ENCODE peak calls at places on chromosomes 2 and 18, in seven cellular contexts. T is H1, D is K562, J is mammary epithelial cell, K is fibroblast of lung, V is MM.1S, W is GM23248. Z is an unnamed sample.

GRCh38 chr2:64105676-64106461 is 38.4 kb downstream of the PELI1 start:
- DNase-seq in T (no peak), D (no peak), J (no peak), K (no peak), V (no peak), W (no peak), Z (peak; percentile 59)

GRCh38 chr18:76144844-76145243 is 350.2 kb downstream of the ZNF516 start:
- DNase-seq in T (no peak), D (no peak), J (no peak), K (no peak), V (no peak), W (no peak), Z (no peak)

GRCh38 chr2:186129767-186130581 is 356.1 kb upstream of the ZC3H15 start:
- DNase-seq in T (no peak), D (no peak), J (peak; percentile 72), K (peak; percentile 68), V (no peak), W (peak; percentile 53), Z (no peak)

GRCh38 chr2:102303589-102303988 is 7.8 kb upstream of the IL1RL1 start:
- DNase-seq in T (no peak), D (no peak), J (no peak), K (no peak), V (no peak), W (no peak), Z (no peak)

GRCh38 chr18:48698707-48699106 is 159.9 kb downstream of the CTIF start:
- DNase-seq in T (no peak), D (no peak), J (no peak), K (no peak), V (no peak), W (no peak), Z (no peak)

GRCh38 chr2:222042666-222043065 is 256.1 kb downstream of the PAX3 start:
- DNase-seq in T (no peak), D (no peak), J (no peak), K (no peak), V (no peak), W (no peak), Z (no peak)

GRCh38 chr18:53380063-53380639 is 844.3 kb downstream of the MBD2 start:
- DNase-seq in T (no peak), D (no peak), J (peak; percentile 14), K (peak; percentile 2), V (peak; percentile 23), W (peak; percentile 7), Z (peak; percentile 57)

GRCh38 chr2:80026040-80026729 is 278.4 kb downstream of the LRRTM1 start:
- DNase-seq in T (no peak), D (no peak), J (no peak), K (no peak), V (no peak), W (peak; percentile 44), Z (no peak)

GRCh38 chr2:173881466-173881865 is 83.7 kb downstream of the SP3 start:
- DNase-seq in T (no peak), D (no peak), J (no peak), K (peak; percentile 62), V (no peak), W (no peak), Z (peak; percentile 14)

GRCh38 chr2:30234180-30234971 is 3.0 kb downstream of the LBH start:
- DNase-seq in T (no peak), D (no peak), J (peak; percentile 96), K (peak; percentile 76), V (no peak), W (peak; percentile 97), Z (peak; percentile 62)

GRCh38 chr18:79890638-79891037 is 60.8 kb downstream of the SLC66A2 start:
- DNase-seq in T (no peak), D (no peak), J (no peak), K (no peak), V (no peak), W (no peak), Z (no peak)

GRCh38 chr18:59787998-59788875 is 91.0 kb upstream of the CCBE1 start:
- DNase-seq in T (no peak), D (no peak), J (peak; percentile 66), K (peak; percentile 81), V (no peak), W (peak; percentile 77), Z (peak; percentile 14)

GRCh38 chr2:179692610-179693009 is 168.8 kb downstream of the ZNF385B start:
- DNase-seq in T (no peak), D (no peak), J (no peak), K (no peak), V (no peak), W (no peak), Z (no peak)

GRCh38 chr2:7063789-7064188 is 146.6 kb downstream of the RNF144A start:
- DNase-seq in T (no peak), D (no peak), J (no peak), K (no peak), V (no peak), W (no peak), Z (no peak)

GRCh38 chr2:147099845-147100244 is 745.0 kb upstream of the ACVR2A start:
- DNase-seq in T (no peak), D (no peak), J (peak; percentile 64), K (no peak), V (no peak), W (peak; percentile 31), Z (no peak)

GRCh38 chr2:237625216-237625705 is 2.1 kb upstream of the LRRFIP1 start:
- DNase-seq in T (no peak), D (no peak), J (no peak), K (no peak), V (no peak), W (no peak), Z (no peak)

GRCh38 chr2:237627463-237628321 is at the start of gene LRRFIP1:
- DNase-seq in T (peak; percentile 54), D (no peak), J (no peak), K (no peak), V (no peak), W (peak; percentile 63), Z (peak; percentile 66)

GRCh38 chr2:237625777-237626176 is 1.6 kb upstream of the LRRFIP1 start:
- DNase-seq in T (no peak), D (no peak), J (no peak), K (no peak), V (peak; percentile 20), W (no peak), Z (no peak)

GRCh38 chr2:237628482-237629187 is 1.2 kb downstream of the LRRFIP1 start:
- DNase-seq in T (no peak), D (no peak), J (no peak), K (no peak), V (no peak), W (no peak), Z (no peak)

GRCh38 chr2:237626813-237627451 is 455 bp upstream of the LRRFIP1 start:
- DNase-seq in T (peak; percentile 64), D (no peak), J (no peak), K (no peak), V (no peak), W (peak; percentile 27), Z (no peak)
- TF ChIP-seq EZH2 in T (no peak), D (no peak), J (peak; percentile 50), K (no peak), V (no peak), W (no peak), Z (no peak)

GRCh38 chr18:50616484-50617048 is 56.7 kb downstream of the MAPK4 start:
- DNase-seq in T (no peak), D (no peak), J (no peak), K (no peak), V (no peak), W (no peak), Z (no peak)
- H3K4me2 ChIP-seq in T (no peak overlapping the region), D (no peak overlapping the region), J (no peak overlapping the region), K (no peak overlapping the region), V (no peak overlapping the region), W (no peak overlapping the region), Z (no peak overlapping the region)

DNA sequence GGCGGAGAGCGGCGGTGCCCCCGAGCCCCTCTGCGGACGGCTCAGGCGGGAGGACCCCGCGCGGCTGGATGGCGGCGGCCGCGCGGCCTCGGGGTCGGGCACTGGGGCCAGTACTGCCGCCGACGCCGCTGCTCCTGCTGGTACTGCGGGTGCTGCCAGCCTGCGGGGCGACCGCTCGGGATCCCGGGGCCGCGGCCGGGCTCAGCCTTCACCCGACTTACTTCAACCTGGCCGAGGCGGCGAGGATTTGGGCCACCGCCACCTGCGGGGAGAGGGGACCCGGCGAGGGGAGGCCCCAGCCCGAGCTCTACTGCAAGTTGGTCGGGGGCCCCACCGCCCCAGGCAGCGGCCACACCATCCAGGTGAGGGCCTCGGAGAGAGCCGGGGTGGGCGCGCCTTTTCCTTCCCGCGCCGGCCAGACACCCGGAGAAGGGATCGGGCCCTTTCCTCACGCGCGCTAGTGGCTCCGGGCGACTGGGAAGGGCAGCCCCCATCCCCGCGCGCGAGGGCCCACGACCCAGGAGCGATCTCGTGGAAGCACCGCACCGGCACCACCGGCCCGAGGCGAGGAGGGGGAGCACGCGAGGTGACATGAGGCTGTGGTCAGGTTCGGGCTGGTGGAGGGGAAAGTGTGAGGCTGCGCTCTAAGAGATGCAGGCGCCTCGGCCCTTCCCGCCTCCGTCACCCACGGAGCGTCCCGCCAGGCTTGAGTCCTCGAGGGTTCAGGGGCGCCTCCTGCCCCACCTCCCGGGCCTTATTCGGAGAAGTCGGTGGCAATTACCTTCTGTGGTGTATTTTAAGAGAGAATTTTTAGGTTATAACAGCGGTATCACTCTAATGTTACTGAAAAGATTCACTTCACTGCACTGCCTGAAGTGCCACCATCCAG is 607 bp downstream of the LAMA3 start:
- DNase-seq in T (peak; percentile 75), D (no peak), J (peak; percentile 19), K (no peak), V (no peak), W (no peak), Z (peak; percentile 48)
- TF ChIP-seq EZH2 in T (peak; percentile 79), D (no peak), J (no peak), K (peak; percentile 69), V (no peak), W (no peak), Z (peak; percentile 60)

GRCh38 chr2:172226244-172227061 is 123.8 kb upstream of the DLX2 start:
- DNase-seq in T (no peak), D (peak; percentile 50), J (peak; percentile 56), K (no peak), V (no peak), W (no peak), Z (peak; percentile 69)
- H3K4me2 ChIP-seq in T (no peak overlapping the region), D (no peak overlapping the region), J (no peak overlapping the region), K (no peak overlapping the region), V (no peak overlapping the region), W (no peak overlapping the region), Z (no peak overlapping the region)

DNA sequence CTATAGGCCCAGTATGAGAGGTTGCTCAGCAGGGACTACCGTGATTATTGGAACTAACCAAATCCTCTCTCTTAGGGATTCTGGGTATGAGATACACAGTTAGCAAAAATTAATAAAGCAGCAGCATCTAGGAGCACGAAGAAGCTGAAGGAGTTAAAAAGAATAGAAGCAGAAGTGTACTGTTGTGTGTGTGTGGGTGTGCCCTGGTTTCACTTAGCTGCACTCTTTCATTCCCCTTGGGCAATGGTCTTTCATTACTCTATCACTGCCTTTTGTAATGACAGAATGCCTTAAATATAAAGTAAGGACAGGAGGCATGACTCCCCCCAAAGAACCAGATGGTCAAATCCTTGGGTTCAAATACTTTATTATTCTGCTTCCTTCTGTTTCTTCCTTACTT is 115.9 kb upstream of the CD302 start:
- DNase-seq in T (no peak), D (no peak), J (no peak), K (no peak), V (no peak), W (no peak), Z (no peak)
- TF ChIP-seq EZH2 in T (no peak), D (no peak), J (no peak), K (no peak), V (no peak), W (no peak), Z (no peak)

GRCh38 chr18:13269599-13270011 is 51.0 kb downstream of the LDLRAD4 start:
- DNase-seq in T (no peak), D (no peak), J (no peak), K (no peak), V (no peak), W (peak; percentile 27), Z (peak; percentile 43)
- H3K4me2 ChIP-seq in T (no peak overlapping the region), D (no peak overlapping the region), J (no peak overlapping the region), K (no peak overlapping the region), V (no peak overlapping the region), W (no peak overlapping the region), Z (peak overlapping the region; percentile 48)